ENCODE peak calls at places on chromosomes 3 and 15, in seven cellular contexts. One of them, this sample, is unnamed.

GRCh38 chr3:43882976-43883680 is 192.4 kb downstream of the ABHD5 start:
- DNase-seq in neural progenitor cell: no peak
- DNase-seq in K562: no peak
- DNase-seq in tibial artery: no peak
- DNase-seq in heart right ventricle: peak
- DNase-seq in right cardiac atrium: no peak
- DNase-seq in hepatocyte: no peak
- DNase-seq in this sample: no peak

GRCh38 chr3:5271061-5271683 is 83.7 kb downstream of the EDEM1 start:
- DNase-seq in right cardiac atrium: no peak
- DNase-seq in neural progenitor cell: no peak
- DNase-seq in hepatocyte: no peak
- DNase-seq in tibial artery: no peak
- DNase-seq in K562: no peak
- DNase-seq in heart right ventricle: no peak
- DNase-seq in this sample: no peak

GRCh38 chr15:74320358-74321247 is 46.8 kb downstream of the CYP11A1 start:
- DNase-seq in tibial artery: peak
- DNase-seq in right cardiac atrium: peak
- DNase-seq in hepatocyte: peak
- DNase-seq in K562: peak
- DNase-seq in neural progenitor cell: peak
- DNase-seq in heart right ventricle: peak
- DNase-seq in this sample: peak

GRCh38 chr15:65529754-65530317 is 427 bp upstream of the HACD3 start:
- DNase-seq in neural progenitor cell: no peak
- DNase-seq in tibial artery: no peak
- DNase-seq in heart right ventricle: no peak
- DNase-seq in hepatocyte: no peak
- DNase-seq in K562: no peak
- DNase-seq in right cardiac atrium: no peak
- DNase-seq in this sample: no peak

GRCh38 chr3:33299395-33300081 is 22.3 kb downstream of the FBXL2 start:
- DNase-seq in right cardiac atrium: no peak
- DNase-seq in neural progenitor cell: no peak
- DNase-seq in K562: no peak
- DNase-seq in tibial artery: no peak
- DNase-seq in heart right ventricle: no peak
- DNase-seq in hepatocyte: no peak
- DNase-seq in this sample: no peak

GRCh38 chr3:181604267-181604666 is 107.5 kb upstream of the SOX2 start:
- DNase-seq in neural progenitor cell: no peak
- DNase-seq in right cardiac atrium: no peak
- DNase-seq in K562: no peak
- DNase-seq in hepatocyte: no peak
- DNase-seq in tibial artery: no peak
- DNase-seq in heart right ventricle: no peak
- DNase-seq in this sample: no peak

GRCh38 chr15:101398247-101398646 is 91.3 kb downstream of the PCSK6 start:
- DNase-seq in heart right ventricle: no peak
- DNase-seq in hepatocyte: no peak
- DNase-seq in neural progenitor cell: no peak
- DNase-seq in tibial artery: no peak
- DNase-seq in K562: no peak
- DNase-seq in right cardiac atrium: no peak
- DNase-seq in this sample: no peak

GRCh38 chr3:123632161-123632655 is 47.4 kb upstream of the HACD2 start:
- DNase-seq in tibial artery: no peak
- DNase-seq in neural progenitor cell: peak
- DNase-seq in hepatocyte: peak
- DNase-seq in K562: no peak
- DNase-seq in right cardiac atrium: no peak
- DNase-seq in heart right ventricle: peak
- DNase-seq in this sample: no peak

GRCh38 chr15:73518876-73519594 is 76.1 kb downstream of the REC114 start:
- DNase-seq in K562: no peak
- DNase-seq in neural progenitor cell: no peak
- DNase-seq in heart right ventricle: no peak
- DNase-seq in right cardiac atrium: no peak
- DNase-seq in hepatocyte: no peak
- DNase-seq in tibial artery: no peak
- DNase-seq in this sample: no peak

GRCh38 chr3:171028025-171028778 is 1.7 kb upstream of the SLC2A2 start:
- DNase-seq in K562: no peak
- DNase-seq in hepatocyte: peak
- DNase-seq in heart right ventricle: peak
- DNase-seq in tibial artery: no peak
- DNase-seq in right cardiac atrium: peak
- DNase-seq in neural progenitor cell: peak
- DNase-seq in this sample: peak

GRCh38 chr3:171023566-171023965 is 3.0 kb downstream of the SLC2A2 start:
- DNase-seq in hepatocyte: no peak
- DNase-seq in K562: no peak
- DNase-seq in neural progenitor cell: no peak
- DNase-seq in heart right ventricle: no peak
- DNase-seq in right cardiac atrium: no peak
- DNase-seq in tibial artery: no peak
- DNase-seq in this sample: no peak

GRCh38 chr3:171026584-171027293 is at the start of gene SLC2A2:
- DNase-seq in hepatocyte: peak
- DNase-seq in heart right ventricle: no peak
- DNase-seq in K562: no peak
- DNase-seq in neural progenitor cell: no peak
- DNase-seq in right cardiac atrium: no peak
- DNase-seq in tibial artery: no peak
- DNase-seq in this sample: no peak

GRCh38 chr3:171028779-171029232 is 2.3 kb upstream of the SLC2A2 start:
- DNase-seq in hepatocyte: peak
- DNase-seq in neural progenitor cell: no peak
- DNase-seq in K562: no peak
- DNase-seq in tibial artery: no peak
- DNase-seq in heart right ventricle: peak
- DNase-seq in right cardiac atrium: peak
- DNase-seq in this sample: no peak
- H3K27ac ChIP-seq in hepatocyte: peak
- H3K27ac ChIP-seq in neural progenitor cell: no peak
- H3K27ac ChIP-seq in K562: no peak
- H3K27ac ChIP-seq in tibial artery: no peak
- H3K27ac ChIP-seq in heart right ventricle: no peak
- H3K27ac ChIP-seq in right cardiac atrium: no peak
- H3K27ac ChIP-seq in this sample: no peak

GRCh38 chr3:72169561-72170472 is 384.9 kb upstream of the PROK2 start:
- DNase-seq in tibial artery: no peak
- DNase-seq in K562: peak
- DNase-seq in right cardiac atrium: no peak
- DNase-seq in neural progenitor cell: no peak
- DNase-seq in hepatocyte: no peak
- DNase-seq in heart right ventricle: no peak
- DNase-seq in this sample: no peak
- H3K27ac ChIP-seq in tibial artery: no peak
- H3K27ac ChIP-seq in K562: no peak
- H3K27ac ChIP-seq in right cardiac atrium: no peak
- H3K27ac ChIP-seq in neural progenitor cell: no peak
- H3K27ac ChIP-seq in hepatocyte: no peak
- H3K27ac ChIP-seq in heart right ventricle: no peak
- H3K27ac ChIP-seq in this sample: no peak

GRCh38 chr3:175985781-175986180 is 1126.6 kb downstream of the NAALADL2 start:
- DNase-seq in neural progenitor cell: no peak
- DNase-seq in hepatocyte: no peak
- DNase-seq in tibial artery: no peak
- DNase-seq in right cardiac atrium: no peak
- DNase-seq in heart right ventricle: no peak
- DNase-seq in K562: no peak
- DNase-seq in this sample: no peak
- H3K27ac ChIP-seq in neural progenitor cell: no peak
- H3K27ac ChIP-seq in hepatocyte: no peak
- H3K27ac ChIP-seq in tibial artery: no peak
- H3K27ac ChIP-seq in right cardiac atrium: no peak
- H3K27ac ChIP-seq in heart right ventricle: no peak
- H3K27ac ChIP-seq in K562: no peak
- H3K27ac ChIP-seq in this sample: no peak

GRCh38 chr15:56930663-56931313 is 12.3 kb downstream of the TCF12 start:
- DNase-seq in heart right ventricle: no peak
- DNase-seq in hepatocyte: no peak
- DNase-seq in K562: no peak
- DNase-seq in tibial artery: no peak
- DNase-seq in right cardiac atrium: no peak
- DNase-seq in neural progenitor cell: no peak
- DNase-seq in this sample: no peak
- H3K27ac ChIP-seq in heart right ventricle: no peak
- H3K27ac ChIP-seq in hepatocyte: peak
- H3K27ac ChIP-seq in K562: no peak
- H3K27ac ChIP-seq in tibial artery: peak
- H3K27ac ChIP-seq in right cardiac atrium: no peak
- H3K27ac ChIP-seq in neural progenitor cell: no peak
- H3K27ac ChIP-seq in this sample: peak

This sample was measured in CD4-positive, CD25-positive, alpha-beta regulatory T cell.